ENCODE peak calls at places on chromosomes 13 and 19, in ten cellular contexts. J, N, Y, T, Q, C, V, S, B and H are unnamed samples. For H3K4me1, the result is how much of the 10 kb centered on the place peaks cover.

GRCh38 chr13:32107474-32107873 is 75.9 kb downstream of the FRY start:
- DNase-seq in S (no peak), Y (no peak), C (no peak), T (no peak), J (no peak), V (no peak), B (no peak), N (no peak), Q (peak), H (no peak)

GRCh38 chr13:110726726-110727125 is 13.2 kb downstream of the ING1 start:
- DNase-seq in C (no peak), J (no peak), Q (no peak), T (no peak), S (no peak), N (no peak), V (no peak), B (no peak), Y (no peak), H (no peak)

GRCh38 chr13:64551755-64552154 is 2678.4 kb downstream of the PCDH9 start:
- DNase-seq in J (no peak), T (no peak), B (no peak), S (no peak), N (no peak), C (no peak), V (no peak), Q (no peak), Y (peak), H (no peak)

GRCh38 chr19:39871362-39871761 is 25.2 kb upstream of the FBL start:
- DNase-seq in V (no peak), C (no peak), T (no peak), N (no peak), Y (no peak), J (no peak), B (no peak), S (no peak), Q (no peak), H (no peak)

GRCh38 chr19:29062486-29063435 is 150.2 kb downstream of the UQCRFS1 start:
- DNase-seq in V (no peak), Y (no peak), N (no peak), Q (no peak), B (no peak), T (no peak), S (no peak), J (no peak), C (no peak), H (no peak)

GRCh38 chr19:29294343-29294811 is 81.4 kb upstream of the UQCRFS1 start:
- DNase-seq in B (no peak), J (no peak), N (no peak), Q (no peak), C (no peak), T (no peak), S (no peak), V (no peak), Y (peak), H (no peak)

GRCh38 chr19:39557791-39558622 is 18.0 kb upstream of the EID2 start:
- DNase-seq in N (no peak), B (no peak), Q (no peak), Y (peak), S (no peak), J (peak), T (no peak), V (no peak), C (no peak), H (no peak)

GRCh38 chr19:55487884-55488687 is at the start of gene SSC5D:
- DNase-seq in N (peak), J (no peak), S (peak), C (no peak), T (no peak), Y (peak), V (no peak), Q (no peak), B (no peak), H (no peak)

GRCh38 chr13:75326173-75327131 is 155.5 kb downstream of the TBC1D4 start:
- DNase-seq in Y (peak), N (no peak), B (no peak), Q (no peak), S (no peak), V (no peak), T (no peak), C (no peak), J (no peak), H (no peak)

GRCh38 chr19:28042516-28042915 is 1170.4 kb downstream of the UQCRFS1 start:
- DNase-seq in Q (no peak), V (no peak), B (no peak), C (no peak), J (no peak), Y (no peak), T (no peak), S (peak), N (no peak), H (no peak)

GRCh38 chr13:99056381-99057014 is 78.6 kb upstream of the DOCK9 start:
- DNase-seq in Q (no peak), V (peak), B (no peak), S (no peak), N (no peak), Y (no peak), T (no peak), C (no peak), J (no peak), H (no peak)

GRCh38 chr19:16301999-16302694 is 22.5 kb upstream of the KLF2 start:
- DNase-seq in V (peak), J (no peak), Y (peak), B (no peak), Q (peak), N (no peak), S (peak), C (no peak), T (no peak), H (no peak)

GRCh38 chr13:83220241-83220640 is 662.0 kb downstream of the SLITRK1 start:
- DNase-seq in C (no peak), N (no peak), S (no peak), J (no peak), Q (no peak), T (no peak), B (no peak), Y (peak), V (no peak), H (no peak)

GRCh38 chr19:13037161-13037560 is 41.9 kb downstream of the NFIX start:
- DNase-seq in V (no peak), Y (peak), T (no peak), S (no peak), N (no peak), Q (no peak), J (no peak), B (no peak), C (no peak), H (no peak)

GRCh38 chr13:106528711-106529414 is 6.6 kb downstream of the EFNB2 start:
- DNase-seq in J (no peak), S (no peak), B (no peak), C (no peak), T (no peak), Q (no peak), Y (no peak), N (no peak), V (no peak), H (no peak)

GRCh38 chr13:99982741-99983400 is 1.3 kb downstream of the ZIC2 start:
- DNase-seq in J (no peak), Y (no peak), C (no peak), T (no peak), S (no peak), Q (no peak), V (no peak), B (no peak), N (no peak), H (no peak)

GRCh38 chr13:75788494-75788991 is 152.4 kb downstream of the LMO7 start:
- DNase-seq in Y (peak), V (no peak), B (no peak), N (no peak), T (peak), Q (peak), C (no peak), J (no peak), S (no peak), H (no peak)

GRCh38 chr13:47117268-47117667 is 220.4 kb upstream of the HTR2A start:
- DNase-seq in T (no peak), S (no peak), Y (peak), V (no peak), B (no peak), C (no peak), J (no peak), Q (no peak), N (no peak), H (no peak)

GRCh38 chr13:79483302-79483701 is 2.3 kb downstream of the NDFIP2 start:
- DNase-seq in C (no peak), Q (no peak), Y (peak), T (no peak), N (no peak), V (no peak), J (no peak), B (no peak), S (no peak), H (no peak)

GRCh38 chr13:49435992-49436391 is 7.9 kb downstream of the CAB39L start:
- DNase-seq in S (no peak), C (no peak), Y (peak), Q (no peak), J (no peak), N (no peak), B (no peak), T (no peak), V (no peak), H (no peak)

GRCh38 chr13:30409911-30410704 is 12.2 kb upstream of the UBE2L5 start:
- DNase-seq in C (no peak), S (peak), B (no peak), N (peak), Y (peak), T (peak), Q (no peak), V (no peak), J (no peak), H (no peak)

GRCh38 chr13:94759120-94759728 is 46.9 kb upstream of the SOX21 start:
- DNase-seq in B (no peak), Q (no peak), Y (no peak), V (no peak), C (no peak), S (no peak), N (no peak), T (no peak), J (no peak), H (no peak)

GRCh38 chr13:30032263-30032662 is 181.8 kb upstream of the UBL3 start:
- DNase-seq in V (no peak), Y (no peak), T (no peak), Q (no peak), C (no peak), B (no peak), N (no peak), S (no peak), J (no peak), H (no peak)

GRCh38 chr19:58097783-58098681 is at the start of gene ZSCAN18:
- DNase-seq in Y (peak), N (peak), T (peak), J (peak), C (peak), S (peak), V (peak), B (peak), Q (peak), H (peak)

GRCh38 chr13:24165746-24166145 is 5.2 kb downstream of the SPATA13 start:
- DNase-seq in J (no peak), N (no peak), S (no peak), Q (no peak), Y (peak), T (no peak), C (no peak), B (no peak), V (no peak), H (no peak)

GRCh38 chr19:9431475-9431874 is 3.9 kb downstream of the ZNF266 start:
- DNase-seq in N (no peak), Y (peak), C (no peak), B (no peak), T (peak), S (peak), J (no peak), V (no peak), Q (no peak), H (no peak)

GRCh38 chr19:55041627-55042343 is 3.7 kb upstream of the GP6 start:
- DNase-seq in Y (no peak), V (no peak), T (no peak), S (peak), B (no peak), J (no peak), Q (no peak), C (no peak), N (no peak), H (no peak)

GRCh38 chr13:107964356-107964755 is 251.0 kb downstream of the LIG4 start:
- DNase-seq in Y (no peak), B (no peak), J (no peak), N (no peak), C (no peak), Q (no peak), V (no peak), T (no peak), S (no peak), H (no peak)

GRCh38 chr19:58543826-58544590 is at the start of gene TRIM28:
- DNase-seq in N (peak), C (peak), T (peak), J (peak), V (peak), Q (peak), Y (peak), B (no peak), S (peak), H (peak)

GRCh38 chr13:89673789-89674311 is 1673.6 kb upstream of the MIR17HG start:
- DNase-seq in C (no peak), B (no peak), T (no peak), J (no peak), V (no peak), Y (no peak), S (no peak), N (no peak), Q (no peak), H (no peak)

GRCh38 chr19:43465468-43466120 is at the start of gene LYPD3:
- DNase-seq in C (no peak), Q (peak), T (no peak), V (no peak), J (peak), B (no peak), S (peak), Y (peak), N (peak), H (no peak)

GRCh38 chr13:64007334-64007733 is 2591.7 kb upstream of the PCDH20 start:
- DNase-seq in S (no peak), T (no peak), V (no peak), B (no peak), C (no peak), Y (peak), Q (no peak), N (no peak), J (no peak), H (no peak)

GRCh38 chr13:34155931-34156607 is 338.1 kb downstream of the RFC3 start:
- DNase-seq in N (no peak), Q (no peak), C (no peak), V (no peak), T (no peak), S (peak), J (no peak), B (no peak), Y (peak), H (no peak)

GRCh38 chr13:41931337-41931736 is 29.6 kb downstream of the VWA8 start:
- DNase-seq in Y (peak), V (no peak), T (no peak), B (no peak), N (no peak), J (no peak), S (no peak), Q (no peak), C (no peak), H (no peak)

GRCh38 chr19:34365463-34366401 is 736 bp downstream of the GPI start:
- DNase-seq in T (peak), B (no peak), V (no peak), Q (peak), Y (peak), C (no peak), J (peak), N (peak), S (peak), H (peak)

GRCh38 chr13:104773775-104774174 is 1707.6 kb upstream of the SLC10A2 start:
- DNase-seq in Q (no peak), J (no peak), B (no peak), V (peak), S (no peak), N (no peak), Y (peak), C (no peak), T (no peak), H (no peak)

GRCh38 chr13:57569981-57570380 is 61.6 kb upstream of the PCDH17 start:
- DNase-seq in N (no peak), S (no peak), B (no peak), Y (no peak), Q (no peak), C (no peak), V (no peak), T (no peak), J (no peak), H (no peak)

GRCh38 chr13:40318366-40318765 is 348.1 kb downstream of the FOXO1 start:
- DNase-seq in B (no peak), Q (peak), S (peak), T (peak), N (no peak), C (no peak), V (no peak), Y (no peak), J (peak), H (peak)

DNA sequence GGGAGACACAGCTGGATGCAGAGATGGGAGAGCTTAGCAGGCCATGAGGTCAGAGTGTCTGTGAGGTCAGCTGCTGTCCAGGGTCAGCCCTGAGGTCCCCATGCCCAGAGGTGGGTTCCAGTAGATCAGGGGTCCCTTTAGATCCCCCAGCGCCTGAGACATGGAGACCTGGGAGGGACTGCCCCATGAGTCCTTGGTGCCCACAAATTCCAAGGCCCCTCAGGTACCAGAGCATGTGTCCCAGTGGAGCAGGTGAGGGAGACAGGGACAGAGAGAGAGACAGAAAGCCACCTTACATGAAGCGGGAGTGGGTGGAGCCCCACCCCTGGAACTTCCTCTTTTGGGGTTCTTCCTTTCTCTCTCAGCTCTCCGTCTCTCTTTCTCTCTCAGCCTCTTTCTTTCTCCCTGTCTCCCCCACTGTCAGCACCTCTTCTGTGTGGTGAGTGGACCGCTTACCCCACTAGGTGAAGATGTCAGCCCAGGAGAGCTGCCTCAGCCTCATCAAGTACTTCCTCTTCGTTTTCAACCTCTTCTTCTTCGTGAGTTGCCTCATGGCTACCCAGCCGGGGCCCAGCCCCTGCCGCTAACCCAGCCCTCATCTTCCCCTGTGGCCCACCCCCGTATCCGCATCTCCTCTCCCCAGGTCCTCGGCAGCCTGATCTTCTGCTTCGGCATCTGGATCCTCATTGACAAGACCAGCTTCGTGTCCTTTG is at the start of gene CD37:
- DNase-seq in Q (peak), V (no peak), Y (no peak), T (peak), C (no peak), B (no peak), N (no peak), S (no peak), J (no peak), H (no peak)
- H3K4me1 ChIP-seq in Q (under half), V (under half), Y (under half), T (under half), C (under half), B (under half), N (under half), S (under half), J (under half), H (under half)

GRCh38 chr19:3210347-3211017 is 14.0 kb upstream of the CELF5 start:
- DNase-seq in S (peak), Q (peak), J (no peak), Y (no peak), C (no peak), N (no peak), B (no peak), T (no peak), V (peak), H (peak)
- TF ChIP-seq POLR2A in S (no peak), Q (no peak), J (no peak), Y (no peak), C (no peak), N (no peak), B (no peak), T (no peak), V (no peak), H (no peak)

DNA sequence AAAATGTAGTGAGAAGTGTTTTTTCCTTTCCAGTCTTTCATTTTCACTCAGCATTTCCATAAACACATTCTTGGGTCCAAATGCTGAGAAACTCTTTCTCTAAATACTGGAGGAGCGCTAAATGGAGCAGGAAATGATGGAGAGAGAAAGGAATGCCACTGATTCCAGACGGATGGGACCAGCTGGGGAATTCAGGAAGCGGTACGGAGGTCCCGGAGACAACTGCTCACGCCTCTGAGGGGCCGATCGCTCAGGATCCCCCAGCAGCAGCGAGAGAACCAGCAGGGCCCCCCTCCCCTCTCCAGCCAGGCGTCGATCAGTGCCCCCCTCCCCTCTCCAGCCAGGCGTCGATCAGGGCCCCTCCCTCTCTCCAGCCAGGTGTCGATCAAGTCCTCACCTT is 13.2 kb downstream of the RASA3 start:
- DNase-seq in N (peak), S (no peak), B (no peak), V (peak), T (peak), J (no peak), Y (peak), Q (no peak), C (no peak), H (peak)
- H3K4me1 ChIP-seq in N (under half), S (under half), B (under half), V (under half), T (under half), J (under half), Y (under half), Q (under half), C (under half), H (under half)

GRCh38 chr19:2176336-2176994 is 12.7 kb downstream of the DOT1L start:
- DNase-seq in C (no peak), V (no peak), S (peak), J (peak), N (no peak), T (no peak), B (no peak), Q (no peak), Y (no peak), H (no peak)
- TF ChIP-seq POLR2A in C (no peak), V (no peak), S (no peak), J (peak), N (no peak), T (no peak), B (no peak), Q (no peak), Y (no peak), H (no peak)

DNA sequence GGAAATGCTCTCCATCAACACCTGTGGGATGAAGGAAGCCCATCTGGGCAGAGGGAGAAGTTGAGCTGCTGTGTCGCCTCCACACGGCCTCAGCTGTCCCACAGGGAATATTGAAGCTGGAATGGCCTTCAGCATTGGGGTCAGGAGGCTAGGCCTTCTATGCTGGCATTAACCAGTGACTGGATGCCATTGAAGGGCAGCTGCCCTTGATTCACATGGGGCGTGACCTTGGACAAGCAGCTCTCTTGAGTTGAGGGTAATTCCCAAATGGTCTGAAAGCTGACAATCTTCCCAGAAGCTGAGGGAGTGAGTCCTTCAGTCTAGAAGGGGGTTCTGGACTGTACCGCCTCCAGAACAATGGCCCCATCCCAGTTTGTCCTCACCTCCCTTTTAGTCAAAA is 6.7 kb downstream of the BCL3 start:
- DNase-seq in C (no peak), Q (no peak), T (no peak), B (no peak), N (no peak), V (no peak), J (no peak), Y (no peak), S (peak), H (no peak)
- H3K4me1 ChIP-seq in C (half or more), Q (half or more), T (half or more), B (half or more), N (under half), V (half or more), J (under half), Y (half or more), S (half or more), H (half or more)

DNA sequence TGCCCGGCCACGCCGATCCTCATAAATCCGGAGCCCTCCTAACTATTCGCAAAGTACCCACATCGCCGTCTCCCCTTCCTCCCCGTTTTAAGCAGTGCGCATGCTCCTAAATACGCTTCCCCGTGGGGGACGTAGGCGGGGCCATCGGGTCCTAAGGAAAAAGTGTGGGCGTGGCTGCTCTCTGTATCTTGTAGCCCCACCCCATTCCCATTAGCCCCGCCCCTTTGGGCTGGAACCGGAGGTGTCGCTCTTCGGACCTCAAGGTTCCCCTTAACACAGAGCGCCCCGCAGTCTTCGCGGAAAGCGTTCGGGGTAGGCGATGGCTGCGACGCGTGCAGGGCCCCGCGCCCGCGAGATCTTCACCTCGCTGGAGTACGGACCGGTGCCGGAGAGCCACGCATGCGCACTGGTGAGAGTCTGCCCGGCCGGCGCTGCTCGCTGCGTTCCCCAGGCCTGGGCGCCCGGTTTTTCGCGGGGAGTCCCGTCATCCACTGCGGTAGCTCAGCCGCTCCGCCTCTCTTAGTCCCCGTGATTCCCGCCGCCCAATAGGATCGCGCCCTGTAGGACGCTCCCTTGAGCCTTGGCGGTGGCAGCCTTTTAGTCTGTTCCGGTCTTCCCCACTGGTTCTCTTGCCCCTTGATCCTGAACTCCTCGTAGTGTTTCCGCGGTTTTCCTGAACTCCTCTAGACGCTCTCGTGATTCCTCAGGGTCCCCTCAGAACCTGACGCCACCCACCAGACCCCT is at the start of gene ALDH16A1:
- DNase-seq in S (peak), V (peak), J (peak), Y (peak), Q (peak), B (peak), N (peak), T (peak), C (peak), H (peak)
- TF ChIP-seq POLR2A in S (peak), V (peak), J (peak), Y (peak), Q (no peak), B (peak), N (peak), T (no peak), C (peak), H (peak)